ENCODE peak calls at places on chromosomes 6 and 20, in four cellular contexts. Z is right lobe of liver, M is gastrocnemius medialis, Q is prostate gland. I is an unnamed sample.

GRCh38 chr6:143223895-143224294 is 163.2 kb downstream of the AIG1 start:
- DNase-seq in Z (peak; percentile 91), M (peak; percentile 54), Q (no peak), I (no peak)

GRCh38 chr6:136051140-136051775 is 198.9 kb downstream of the MTFR2 start:
- DNase-seq in Z (no peak), M (no peak), Q (no peak), I (no peak)

GRCh38 chr6:13733178-13733851 is 21.7 kb upstream of the RANBP9 start:
- DNase-seq in Z (peak; percentile 67), M (peak; percentile 94), Q (peak; percentile 84), I (peak; percentile 26)

GRCh38 chr6:131183427-131184095 is 48.3 kb downstream of the AKAP7 start:
- DNase-seq in Z (no peak), M (no peak), Q (no peak), I (no peak)

GRCh38 chr6:166456360-166457156 is 73.8 kb upstream of the MPC1 start:
- DNase-seq in Z (no peak), M (no peak), Q (no peak), I (peak; percentile 9)

GRCh38 chr6:163349001-163349680 is 65.4 kb upstream of the QKI start:
- DNase-seq in Z (no peak), M (no peak), Q (no peak), I (no peak)

GRCh38 chr20:57167971-57168693 is 98.3 kb downstream of the BMP7 start:
- DNase-seq in Z (no peak), M (no peak), Q (no peak), I (no peak)

GRCh38 chr6:113416166-113416565 is 441.0 kb upstream of the MARCKS start:
- DNase-seq in Z (no peak), M (no peak), Q (no peak), I (no peak)

GRCh38 chr20:25220810-25221591 is 25.5 kb downstream of the ENTPD6 start:
- DNase-seq in Z (no peak), M (peak; percentile 66), Q (peak; percentile 83), I (no peak)

GRCh38 chr6:42025066-42025789 is 25.1 kb upstream of the TAF8 start:
- DNase-seq in Z (no peak), M (no peak), Q (no peak), I (no peak)

GRCh38 chr6:107819976-107820551 is 4.0 kb downstream of the SCML4 start:
- DNase-seq in Z (no peak), M (no peak), Q (peak; percentile 12), I (no peak)

GRCh38 chr20:32036716-32037355 is 15.2 kb upstream of the HCK start:
- DNase-seq in Z (no peak), M (no peak), Q (no peak), I (no peak)

GRCh38 chr6:118651282-118652050 is at the start of gene CEP85L:
- DNase-seq in Z (peak; percentile 94), M (peak; percentile 89), Q (peak; percentile 86), I (peak; percentile 84)
- TF ChIP-seq POLR2A in Z (peak; percentile 88), M (peak; percentile 93), Q (peak; percentile 90), I (peak; percentile 28)

GRCh38 chr6:17144016-17144415 is 42.2 kb downstream of the STMND1 start:
- DNase-seq in Z (no peak), M (no peak), Q (no peak), I (no peak)
- TF ChIP-seq POLR2A in Z (no peak), M (no peak), Q (no peak), I (no peak)

DNA sequence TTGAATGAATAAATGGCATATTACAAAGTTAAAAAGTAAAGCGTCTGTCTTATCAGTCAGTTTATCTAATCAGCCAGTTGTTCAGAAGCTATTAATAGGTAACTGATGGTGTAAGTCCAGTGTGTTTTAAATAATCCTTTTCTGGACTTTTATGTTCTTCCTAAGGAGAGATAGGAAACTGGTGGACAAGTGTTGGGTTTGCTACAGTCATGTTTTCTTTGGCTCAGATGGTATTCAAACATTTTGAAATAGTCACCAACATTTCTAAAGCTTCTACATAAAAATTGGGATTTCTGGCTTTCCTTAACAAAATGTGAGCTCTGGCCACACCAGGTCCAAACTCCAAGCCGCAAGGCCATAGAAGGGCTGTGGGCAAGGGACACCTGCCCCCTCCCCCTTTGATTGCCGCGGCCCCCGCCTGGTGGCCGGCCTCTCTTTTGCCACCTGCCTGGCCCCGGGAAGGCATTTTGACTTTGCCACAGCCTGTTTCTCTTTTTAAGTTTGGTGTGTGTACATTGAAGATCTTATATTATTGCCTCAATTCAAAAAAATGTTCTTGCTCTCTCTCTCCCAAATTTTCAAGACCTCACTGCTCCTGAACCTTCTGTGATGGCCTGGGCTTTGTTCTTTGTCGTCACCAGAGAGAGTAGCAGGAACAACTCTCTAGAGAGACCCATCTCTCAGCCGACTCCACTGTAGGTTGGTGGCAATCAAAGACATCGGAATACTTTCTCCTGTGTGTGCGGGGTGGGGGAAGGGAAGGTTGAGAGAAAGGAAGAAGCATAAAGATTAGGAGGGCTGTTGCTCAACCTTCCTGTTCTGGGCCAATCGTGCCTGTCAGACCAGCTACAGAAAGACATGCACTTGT is 84.0 kb upstream of the ZNF217 start:
- DNase-seq in Z (peak; percentile 86), M (no peak), Q (no peak), I (peak; percentile 36)
- TF ChIP-seq POLR2A in Z (peak; percentile 15), M (no peak), Q (no peak), I (no peak)

DNA sequence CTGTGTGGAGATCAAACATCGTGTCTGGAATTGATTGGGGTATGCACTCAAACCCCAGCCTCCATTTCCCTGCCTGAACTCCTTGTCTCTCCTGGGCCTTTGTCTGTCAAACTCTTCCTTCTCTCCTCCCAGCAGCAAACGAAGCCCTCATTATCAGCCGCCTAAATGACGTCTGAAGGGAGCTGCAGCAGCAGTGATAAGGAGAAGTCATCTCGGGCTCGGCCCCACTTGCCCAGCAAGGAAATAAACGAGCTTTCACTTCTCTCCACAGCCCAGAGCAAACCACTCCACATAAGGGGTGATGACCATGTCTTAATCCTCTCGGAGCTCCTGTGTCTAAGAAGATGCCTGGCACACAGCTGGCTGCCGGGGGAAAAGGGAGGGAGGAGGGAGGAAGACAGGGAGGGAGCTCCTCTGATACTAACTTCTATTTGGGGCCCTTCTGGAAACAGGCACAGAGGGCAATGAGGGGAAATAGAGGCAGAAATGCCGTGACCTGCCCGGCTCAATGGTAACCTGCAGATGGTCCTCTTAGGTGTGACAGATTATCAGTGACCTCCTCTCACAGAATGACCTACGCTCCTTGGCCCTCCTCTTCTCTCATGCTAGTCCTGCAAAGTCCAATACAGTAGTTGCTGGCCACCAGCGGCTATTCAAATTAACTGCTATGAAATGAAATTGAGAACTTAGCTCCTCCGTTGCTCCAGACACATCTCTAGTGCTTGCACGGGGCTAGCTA is 100.4 kb downstream of the PXDC1 start:
- DNase-seq in Z (no peak), M (no peak), Q (no peak), I (no peak)
- TF ChIP-seq POLR2A in Z (no peak), M (no peak), Q (no peak), I (no peak)

GRCh38 chr6:26026833-26027490 is 60.3 kb upstream of the HFE start:
- DNase-seq in Z (peak; percentile 94), M (peak; percentile 79), Q (peak; percentile 96), I (peak; percentile 96)
- TF ChIP-seq POLR2A in Z (peak; percentile 98), M (peak; percentile 71), Q (peak; percentile 95), I (peak; percentile 97)

GRCh38 chr20:46512943-46513844 is at the start of gene ZNF334:
- DNase-seq in Z (peak; percentile 63), M (peak; percentile 36), Q (peak; percentile 40), I (no peak)
- TF ChIP-seq POLR2A in Z (peak; percentile 18), M (no peak), Q (no peak), I (no peak)

DNA sequence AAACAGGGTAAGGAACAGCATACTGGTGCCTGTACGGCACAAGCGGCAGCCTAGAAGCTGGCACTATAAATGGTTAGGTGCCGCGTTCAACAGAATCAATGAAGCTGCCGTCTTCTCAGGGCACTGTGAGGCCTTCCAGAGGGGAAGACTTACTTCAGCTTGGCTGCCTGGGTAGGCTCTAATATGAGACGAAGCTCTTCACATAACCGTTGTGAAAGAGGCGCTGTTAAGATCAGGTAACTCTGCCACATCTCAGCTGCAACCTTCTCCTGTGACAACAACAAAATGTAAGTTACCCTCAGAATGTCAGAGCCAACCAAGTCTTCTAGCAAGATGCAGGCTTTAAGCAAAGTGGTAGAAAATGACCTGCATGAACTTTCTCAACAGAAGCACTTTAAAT is 12.0 kb upstream of the LYRM2 start:
- DNase-seq in Z (no peak), M (no peak), Q (no peak), I (no peak)
- TF ChIP-seq POLR2A in Z (no peak), M (no peak), Q (no peak), I (no peak)